ENCODE peak calls at places on chromosomes 3 and 15, in seven cellular contexts. M is esophagus squamous epithelium, R is coronary artery, U is AG04450, J is IMR-90, L is cardiac muscle cell, P is thoracic aorta. T is an unnamed sample.

GRCh38 chr15:49122541-49123062 is 32.8 kb downstream of the COPS2 start:
- DNase-seq in M (no peak), R (no peak), U (no peak), J (no peak), L (no peak), P (no peak), T (no peak)

GRCh38 chr3:66442254-66443249 is 58.3 kb downstream of the LRIG1 start:
- DNase-seq in M (no peak), R (no peak), U (peak), J (peak), L (peak), P (no peak), T (no peak)

GRCh38 chr3:125281411-125281810 is 68.9 kb upstream of the SLC12A8 start:
- DNase-seq in M (no peak), R (no peak), U (no peak), J (no peak), L (no peak), P (no peak), T (no peak)

GRCh38 chr15:51240066-51240465 is 98.3 kb downstream of the CYP19A1 start:
- DNase-seq in M (no peak), R (no peak), U (no peak), J (no peak), L (no peak), P (no peak), T (no peak)

GRCh38 chr3:73279-73678 is 123.3 kb upstream of the CHL1 start:
- DNase-seq in M (no peak), R (no peak), U (no peak), J (no peak), L (no peak), P (no peak), T (no peak)

GRCh38 chr3:104908761-104909160 is 457.9 kb upstream of the ALCAM start:
- DNase-seq in M (no peak), R (no peak), U (no peak), J (no peak), L (no peak), P (no peak), T (no peak)

GRCh38 chr15:82916161-82916952 is 36.2 kb downstream of the HOMER2 start:
- DNase-seq in M (no peak), R (no peak), U (no peak), J (no peak), L (no peak), P (no peak), T (no peak)

GRCh38 chr15:89129123-89129815 is 41.0 kb downstream of the ABHD2 start:
- DNase-seq in M (no peak), R (no peak), U (no peak), J (peak), L (peak), P (no peak), T (no peak)

GRCh38 chr3:187360523-187361060 is 7.6 kb upstream of the RTP4 start:
- DNase-seq in M (no peak), R (no peak), U (no peak), J (no peak), L (no peak), P (no peak), T (no peak)

GRCh38 chr3:72446406-72447058 is 401.7 kb downstream of the SHQ1 start:
- DNase-seq in M (no peak), R (peak), U (no peak), J (peak), L (peak), P (no peak), T (no peak)

GRCh38 chr3:50649451-50649931 is 25.2 kb upstream of the DOCK3 start:
- DNase-seq in M (no peak), R (no peak), U (no peak), J (no peak), L (no peak), P (no peak), T (no peak)

GRCh38 chr15:98513428-98513991 is 134.8 kb upstream of the IGF1R start:
- DNase-seq in M (no peak), R (no peak), U (no peak), J (no peak), L (no peak), P (no peak), T (no peak)

GRCh38 chr3:194364652-194365434 is 4.7 kb downstream of the LRRC15 start:
- DNase-seq in M (no peak), R (no peak), U (peak), J (peak), L (peak), P (no peak), T (no peak)

GRCh38 chr15:91866371-91866905 is 12.9 kb downstream of the SLCO3A1 start:
- DNase-seq in M (no peak), R (peak), U (no peak), J (peak), L (no peak), P (no peak), T (no peak)
- H3K27ac ChIP-seq in M (peak), R (peak), U (peak), J (no peak), L (no peak), P (peak), T (peak)

GRCh38 chr3:45830121-45830520 is 11.8 kb downstream of the LZTFL1 start:
- DNase-seq in M (no peak), R (no peak), U (no peak), J (no peak), L (no peak), P (no peak), T (no peak)

GRCh38 chr3:45826908-45827307 is 15.0 kb downstream of the LZTFL1 start:
- DNase-seq in M (no peak), R (no peak), U (no peak), J (no peak), L (no peak), P (no peak), T (no peak)

GRCh38 chr3:45838466-45838865 is 3.5 kb downstream of the LZTFL1 start:
- DNase-seq in M (no peak), R (no peak), U (no peak), J (no peak), L (no peak), P (no peak), T (no peak)

GRCh38 chr3:45832691-45833090 is 9.2 kb downstream of the LZTFL1 start:
- DNase-seq in M (no peak), R (no peak), U (no peak), J (peak), L (peak), P (no peak), T (no peak)
- TF ChIP-seq CTCF in M (no peak), R (no peak), U (peak), J (peak), L (no peak), P (no peak), T (no peak)

GRCh38 chr3:147411235-147411607 is 2.1 kb downstream of the ZIC1 start:
- DNase-seq in M (no peak), R (no peak), U (no peak), J (peak), L (no peak), P (no peak), T (no peak)
- H3K4me3 ChIP-seq in M (peak), R (peak), U (peak), J (peak), L (peak), P (peak), T (peak)

GRCh38 chr3:49406571-49407565 is 4.9 kb downstream of the RHOA start:
- DNase-seq in M (no peak), R (no peak), U (no peak), J (no peak), L (no peak), P (no peak), T (no peak)
- H3K27ac ChIP-seq in M (peak), R (peak), U (no peak), J (no peak), L (peak), P (peak), T (peak)